ENCODE peak calls at places on chromosomes 5 and 9, in four cellular contexts. One of them, this sample, is unnamed. For H3K4me1, the result is how much of the 10 kb centered on the place peaks cover.

GRCh38 chr9:16602494-16602893 is 268.0 kb downstream of the BNC2 start:
- DNase-seq in transverse colon: no peak
- DNase-seq in heart left ventricle: no peak
- DNase-seq in left ventricle myocardium inferior: no peak
- DNase-seq in this sample: no peak

GRCh38 chr5:66232701-66233100 is 88.6 kb downstream of the SREK1 start:
- DNase-seq in transverse colon: no peak
- DNase-seq in heart left ventricle: no peak
- DNase-seq in left ventricle myocardium inferior: no peak
- DNase-seq in this sample: no peak

GRCh38 chr9:34685591-34685990 is 5.5 kb downstream of the CCL19 start:
- DNase-seq in transverse colon: no peak
- DNase-seq in heart left ventricle: no peak
- DNase-seq in left ventricle myocardium inferior: no peak
- DNase-seq in this sample: no peak

GRCh38 chr9:93077367-93077766 is 18.6 kb upstream of the CARD19 start:
- DNase-seq in transverse colon: no peak
- DNase-seq in heart left ventricle: no peak
- DNase-seq in left ventricle myocardium inferior: no peak
- DNase-seq in this sample: no peak

GRCh38 chr9:93911871-93912554 is 43.1 kb downstream of the BARX1 start:
- DNase-seq in transverse colon: no peak
- DNase-seq in heart left ventricle: peak
- DNase-seq in left ventricle myocardium inferior: peak
- DNase-seq in this sample: no peak

GRCh38 chr5:2119578-2119977 is 236.9 kb upstream of the IRX4 start:
- DNase-seq in transverse colon: no peak
- DNase-seq in heart left ventricle: no peak
- DNase-seq in left ventricle myocardium inferior: no peak
- DNase-seq in this sample: no peak

GRCh38 chr9:82488702-82489578 is 500.4 kb downstream of the SPATA31D1 start:
- DNase-seq in transverse colon: no peak
- DNase-seq in heart left ventricle: no peak
- DNase-seq in left ventricle myocardium inferior: no peak
- DNase-seq in this sample: no peak

GRCh38 chr9:10366171-10366779 is 246.5 kb downstream of the PTPRD start:
- DNase-seq in transverse colon: no peak
- DNase-seq in heart left ventricle: no peak
- DNase-seq in left ventricle myocardium inferior: no peak
- DNase-seq in this sample: no peak

GRCh38 chr5:16618138-16618897 is 1.5 kb upstream of the RETREG1 start:
- DNase-seq in transverse colon: no peak
- DNase-seq in heart left ventricle: peak
- DNase-seq in left ventricle myocardium inferior: no peak
- DNase-seq in this sample: no peak

GRCh38 chr9:117625154-117625553 is 79.0 kb upstream of the TLR4 start:
- DNase-seq in transverse colon: no peak
- DNase-seq in heart left ventricle: no peak
- DNase-seq in left ventricle myocardium inferior: no peak
- DNase-seq in this sample: no peak

GRCh38 chr9:113580041-113580953 is 116.8 kb downstream of the RGS3 start:
- DNase-seq in transverse colon: peak
- DNase-seq in heart left ventricle: peak
- DNase-seq in left ventricle myocardium inferior: peak
- DNase-seq in this sample: peak

GRCh38 chr9:113579270-113580040 is 115.9 kb downstream of the RGS3 start:
- DNase-seq in transverse colon: peak
- DNase-seq in heart left ventricle: peak
- DNase-seq in left ventricle myocardium inferior: peak
- DNase-seq in this sample: peak

GRCh38 chr9:113581865-113582697 is 118.6 kb downstream of the RGS3 start:
- DNase-seq in transverse colon: peak
- DNase-seq in heart left ventricle: peak
- DNase-seq in left ventricle myocardium inferior: peak
- DNase-seq in this sample: peak

GRCh38 chr9:113582698-113583200 is 119.2 kb downstream of the RGS3 start:
- DNase-seq in transverse colon: no peak
- DNase-seq in heart left ventricle: peak
- DNase-seq in left ventricle myocardium inferior: no peak
- DNase-seq in this sample: no peak

DNA sequence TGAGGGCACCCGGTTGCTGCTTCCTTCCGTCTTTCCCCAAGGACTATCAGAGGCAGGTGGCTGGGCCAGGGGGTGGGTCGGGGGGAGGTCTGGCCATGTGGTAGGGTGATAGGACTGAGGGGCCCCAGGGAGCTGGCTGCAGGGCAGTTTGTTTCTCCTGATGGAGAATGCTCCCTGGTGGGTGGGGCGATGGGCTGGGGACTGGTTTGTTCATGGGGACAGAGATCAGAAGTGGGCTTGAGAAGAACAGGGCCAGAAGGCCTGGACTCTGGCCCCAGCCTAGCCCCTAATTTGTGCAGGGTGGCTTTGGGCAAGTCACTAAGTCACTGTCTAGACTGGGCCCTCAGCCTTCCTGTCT is 117.4 kb downstream of the RGS3 start:
- DNase-seq in transverse colon: no peak
- DNase-seq in heart left ventricle: no peak
- DNase-seq in left ventricle myocardium inferior: no peak
- DNase-seq in this sample: no peak
- H3K27ac ChIP-seq in transverse colon: peak
- H3K27ac ChIP-seq in heart left ventricle: peak
- H3K27ac ChIP-seq in left ventricle myocardium inferior: peak
- H3K27ac ChIP-seq in this sample: peak

DNA sequence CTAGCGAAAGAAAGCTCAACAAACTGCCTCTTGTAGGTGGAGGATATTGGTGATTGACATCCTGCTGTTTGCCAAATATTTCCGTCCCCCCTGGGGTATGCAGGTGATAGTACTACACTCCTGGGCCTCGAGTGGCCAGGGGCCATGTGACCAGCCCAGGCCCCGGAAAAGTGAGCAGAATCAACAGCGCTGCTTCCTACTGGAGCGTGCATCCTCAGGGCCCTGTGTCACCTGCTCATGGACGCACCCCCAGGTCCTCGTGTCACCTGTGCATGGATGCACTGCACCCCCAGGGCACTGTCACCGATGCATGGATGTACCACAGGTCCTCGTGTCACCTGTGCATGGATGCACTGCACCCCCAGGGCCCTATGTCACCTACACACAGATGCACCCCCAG is 43.8 kb downstream of the ADAMTS16 start:
- DNase-seq in transverse colon: no peak
- DNase-seq in heart left ventricle: no peak
- DNase-seq in left ventricle myocardium inferior: no peak
- DNase-seq in this sample: no peak
- H3K4me1 ChIP-seq in transverse colon: under half
- H3K4me1 ChIP-seq in heart left ventricle: under half
- H3K4me1 ChIP-seq in left ventricle myocardium inferior: under half
- H3K4me1 ChIP-seq in this sample: under half

DNA sequence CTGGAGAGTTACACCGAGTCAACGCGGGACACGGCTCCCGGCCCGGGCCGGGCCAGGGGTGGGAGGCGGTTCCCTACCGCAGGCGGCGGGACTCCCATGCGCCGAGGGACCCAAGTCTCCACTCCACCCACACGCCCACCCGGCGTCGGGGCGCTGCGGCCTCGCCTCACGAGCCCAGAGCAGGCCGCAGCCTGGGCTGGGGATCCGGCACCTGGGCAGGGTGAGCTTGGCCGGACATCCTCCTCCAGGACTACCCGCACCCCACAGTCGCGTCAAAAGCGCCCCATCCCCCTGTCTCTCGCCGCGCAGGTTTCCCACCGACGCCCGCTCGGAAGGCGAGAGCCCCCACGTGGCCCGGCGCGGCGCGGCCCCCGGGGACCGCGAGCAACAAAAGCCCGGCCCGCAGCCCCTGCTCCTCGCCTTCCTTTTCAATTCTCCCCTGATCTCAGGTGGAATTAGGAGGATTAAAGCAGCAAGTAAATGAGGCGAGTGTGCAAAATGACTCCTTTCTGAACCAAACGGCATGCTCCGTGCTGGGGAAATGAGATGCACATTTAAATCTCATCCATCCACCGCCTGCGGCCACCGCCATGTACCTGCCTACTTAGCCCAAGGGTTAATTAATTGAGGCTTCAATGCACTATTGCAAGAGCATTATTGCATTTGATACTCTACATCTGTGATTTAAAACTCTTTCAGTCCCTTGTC is 196.6 kb upstream of the TBCA start:
- DNase-seq in transverse colon: no peak
- DNase-seq in heart left ventricle: no peak
- DNase-seq in left ventricle myocardium inferior: no peak
- DNase-seq in this sample: no peak
- TF ChIP-seq CTCF in transverse colon: no peak
- TF ChIP-seq CTCF in heart left ventricle: no peak
- TF ChIP-seq CTCF in left ventricle myocardium inferior: no peak
- TF ChIP-seq CTCF in this sample: no peak

DNA sequence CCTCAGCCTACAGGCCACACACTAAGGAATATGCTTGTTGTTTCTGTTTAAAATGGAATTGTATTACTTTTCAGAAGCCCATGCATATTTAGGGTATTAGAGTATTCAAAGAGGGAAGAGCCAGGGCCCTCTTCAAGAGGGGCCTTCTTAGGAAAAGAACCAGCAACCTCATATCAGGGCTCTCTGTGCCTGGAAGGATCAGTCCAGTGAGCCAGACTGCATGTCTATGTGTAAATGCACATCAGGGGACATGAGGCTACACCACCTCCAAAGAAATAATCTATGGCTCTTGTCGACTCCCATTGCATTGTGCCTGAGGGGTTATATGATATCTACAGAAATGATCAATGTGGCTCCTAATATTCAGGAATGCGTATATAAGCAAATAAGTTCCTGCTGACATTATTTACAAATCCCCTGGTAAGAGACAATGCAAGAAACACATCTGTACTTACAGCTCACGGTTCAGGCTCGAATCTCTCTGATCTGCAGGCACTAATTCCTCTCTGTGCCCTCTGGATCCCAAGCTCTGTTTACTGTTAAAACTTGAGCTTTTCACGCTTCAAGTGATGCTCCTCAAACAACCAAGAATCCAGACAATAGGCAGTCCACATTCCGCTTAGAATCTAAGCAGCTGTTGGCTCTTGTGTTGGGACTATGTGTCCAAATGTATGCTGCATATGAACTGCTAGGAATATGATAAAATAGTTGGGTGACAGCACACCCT is 150.2 kb upstream of the KLF9 start:
- DNase-seq in transverse colon: no peak
- DNase-seq in heart left ventricle: no peak
- DNase-seq in left ventricle myocardium inferior: no peak
- DNase-seq in this sample: no peak
- H3K27ac ChIP-seq in transverse colon: peak
- H3K27ac ChIP-seq in heart left ventricle: no peak
- H3K27ac ChIP-seq in left ventricle myocardium inferior: peak
- H3K27ac ChIP-seq in this sample: peak

GRCh38 chr5:99316484-99316883 is 387.7 kb upstream of the CHD1 start:
- DNase-seq in transverse colon: no peak
- DNase-seq in heart left ventricle: no peak
- DNase-seq in left ventricle myocardium inferior: no peak
- DNase-seq in this sample: no peak
- H3K4me1 ChIP-seq in transverse colon: under half
- H3K4me1 ChIP-seq in heart left ventricle: under half
- H3K4me1 ChIP-seq in left ventricle myocardium inferior: under half
- H3K4me1 ChIP-seq in this sample: under half

GRCh38 chr5:18778226-18778625 is 1144.0 kb downstream of the TAF11L14 start:
- DNase-seq in transverse colon: no peak
- DNase-seq in heart left ventricle: no peak
- DNase-seq in left ventricle myocardium inferior: no peak
- DNase-seq in this sample: no peak
- TF ChIP-seq CTCF in transverse colon: no peak
- TF ChIP-seq CTCF in heart left ventricle: no peak
- TF ChIP-seq CTCF in left ventricle myocardium inferior: no peak
- TF ChIP-seq CTCF in this sample: no peak

This sample was measured in right lobe of liver.